ENCODE peak calls at places on chromosome 21, in ten cellular contexts. One of them, this sample, is unnamed.

GRCh38 chr21:46021978-46022544 is 40.5 kb downstream of the COL6A1 start:
- DNase-seq in fibroblast of mammary gland: no peak
- DNase-seq in ascending aorta: peak
- DNase-seq in dorsolateral prefrontal cortex: no peak
- DNase-seq in spleen: no peak
- DNase-seq in A549: no peak
- DNase-seq in tibial nerve: peak
- DNase-seq in prostate gland: no peak
- DNase-seq in stomach: peak
- DNase-seq in endodermal cell: peak
- DNase-seq in this sample: peak

GRCh38 chr21:46110499-46111192 is 12.7 kb downstream of the COL6A2 start:
- DNase-seq in tibial nerve: peak
- DNase-seq in dorsolateral prefrontal cortex: peak
- DNase-seq in fibroblast of mammary gland: peak
- DNase-seq in A549: no peak
- DNase-seq in endodermal cell: peak
- DNase-seq in stomach: peak
- DNase-seq in spleen: no peak
- DNase-seq in prostate gland: peak
- DNase-seq in ascending aorta: peak
- DNase-seq in this sample: no peak

GRCh38 chr21:33875026-33875695 is 40.4 kb downstream of the ATP5PO start:
- DNase-seq in dorsolateral prefrontal cortex: no peak
- DNase-seq in fibroblast of mammary gland: no peak
- DNase-seq in stomach: no peak
- DNase-seq in spleen: peak
- DNase-seq in ascending aorta: no peak
- DNase-seq in tibial nerve: no peak
- DNase-seq in prostate gland: no peak
- DNase-seq in A549: no peak
- DNase-seq in endodermal cell: no peak
- DNase-seq in this sample: no peak

GRCh38 chr21:42331660-42332059 is 16.5 kb upstream of the TFF3 start:
- DNase-seq in A549: no peak
- DNase-seq in prostate gland: no peak
- DNase-seq in ascending aorta: no peak
- DNase-seq in stomach: no peak
- DNase-seq in dorsolateral prefrontal cortex: no peak
- DNase-seq in spleen: no peak
- DNase-seq in endodermal cell: no peak
- DNase-seq in fibroblast of mammary gland: no peak
- DNase-seq in tibial nerve: no peak
- DNase-seq in this sample: no peak

GRCh38 chr21:41243107-41243506 is 73.5 kb upstream of the FAM3B start:
- DNase-seq in stomach: no peak
- DNase-seq in prostate gland: no peak
- DNase-seq in dorsolateral prefrontal cortex: no peak
- DNase-seq in ascending aorta: no peak
- DNase-seq in A549: no peak
- DNase-seq in spleen: no peak
- DNase-seq in tibial nerve: no peak
- DNase-seq in fibroblast of mammary gland: no peak
- DNase-seq in endodermal cell: peak
- DNase-seq in this sample: no peak

GRCh38 chr21:31370893-31371652 is 27.0 kb upstream of the TIAM1 start:
- DNase-seq in A549: no peak
- DNase-seq in endodermal cell: peak
- DNase-seq in ascending aorta: no peak
- DNase-seq in spleen: no peak
- DNase-seq in fibroblast of mammary gland: peak
- DNase-seq in prostate gland: no peak
- DNase-seq in stomach: no peak
- DNase-seq in dorsolateral prefrontal cortex: no peak
- DNase-seq in tibial nerve: no peak
- DNase-seq in this sample: peak

GRCh38 chr21:33834801-33835500 is 80.7 kb downstream of the ATP5PO start:
- DNase-seq in ascending aorta: no peak
- DNase-seq in fibroblast of mammary gland: no peak
- DNase-seq in stomach: no peak
- DNase-seq in spleen: no peak
- DNase-seq in endodermal cell: no peak
- DNase-seq in dorsolateral prefrontal cortex: no peak
- DNase-seq in prostate gland: no peak
- DNase-seq in A549: no peak
- DNase-seq in tibial nerve: no peak
- DNase-seq in this sample: no peak

GRCh38 chr21:31630062-31630711 is 29.3 kb upstream of the SOD1 start:
- DNase-seq in dorsolateral prefrontal cortex: no peak
- DNase-seq in endodermal cell: no peak
- DNase-seq in A549: peak
- DNase-seq in fibroblast of mammary gland: peak
- DNase-seq in spleen: no peak
- DNase-seq in ascending aorta: peak
- DNase-seq in tibial nerve: peak
- DNase-seq in prostate gland: peak
- DNase-seq in stomach: peak
- DNase-seq in this sample: peak

GRCh38 chr21:41169701-41170100 is 1.7 kb downstream of the BACE2 start:
- DNase-seq in dorsolateral prefrontal cortex: no peak
- DNase-seq in prostate gland: no peak
- DNase-seq in tibial nerve: no peak
- DNase-seq in endodermal cell: no peak
- DNase-seq in A549: no peak
- DNase-seq in stomach: no peak
- DNase-seq in fibroblast of mammary gland: peak
- DNase-seq in spleen: no peak
- DNase-seq in ascending aorta: no peak
- DNase-seq in this sample: no peak

GRCh38 chr21:46051379-46051770 is 46.5 kb upstream of the COL6A2 start:
- DNase-seq in fibroblast of mammary gland: no peak
- DNase-seq in dorsolateral prefrontal cortex: no peak
- DNase-seq in prostate gland: no peak
- DNase-seq in ascending aorta: peak
- DNase-seq in tibial nerve: no peak
- DNase-seq in spleen: no peak
- DNase-seq in endodermal cell: no peak
- DNase-seq in A549: no peak
- DNase-seq in stomach: no peak
- DNase-seq in this sample: no peak

GRCh38 chr21:14901482-14901958 is 163.3 kb downstream of the NRIP1 start:
- DNase-seq in fibroblast of mammary gland: peak
- DNase-seq in spleen: no peak
- DNase-seq in A549: no peak
- DNase-seq in ascending aorta: no peak
- DNase-seq in dorsolateral prefrontal cortex: no peak
- DNase-seq in endodermal cell: no peak
- DNase-seq in stomach: no peak
- DNase-seq in tibial nerve: no peak
- DNase-seq in prostate gland: no peak
- DNase-seq in this sample: no peak

GRCh38 chr21:33212159-33212851 is 17.4 kb upstream of the IFNAR2 start:
- DNase-seq in A549: no peak
- DNase-seq in ascending aorta: no peak
- DNase-seq in dorsolateral prefrontal cortex: peak
- DNase-seq in stomach: no peak
- DNase-seq in tibial nerve: no peak
- DNase-seq in endodermal cell: no peak
- DNase-seq in fibroblast of mammary gland: peak
- DNase-seq in spleen: no peak
- DNase-seq in prostate gland: no peak
- DNase-seq in this sample: peak

GRCh38 chr21:25791321-25791720 is 56.5 kb downstream of the GABPA start:
- DNase-seq in dorsolateral prefrontal cortex: no peak
- DNase-seq in ascending aorta: no peak
- DNase-seq in tibial nerve: no peak
- DNase-seq in endodermal cell: no peak
- DNase-seq in fibroblast of mammary gland: no peak
- DNase-seq in spleen: no peak
- DNase-seq in A549: no peak
- DNase-seq in prostate gland: no peak
- DNase-seq in stomach: no peak
- DNase-seq in this sample: no peak
- TF ChIP-seq CTCF in dorsolateral prefrontal cortex: no peak
- TF ChIP-seq CTCF in ascending aorta: no peak
- TF ChIP-seq CTCF in tibial nerve: no peak
- TF ChIP-seq CTCF in endodermal cell: no peak
- TF ChIP-seq CTCF in fibroblast of mammary gland: no peak
- TF ChIP-seq CTCF in spleen: no peak
- TF ChIP-seq CTCF in A549: no peak
- TF ChIP-seq CTCF in prostate gland: no peak
- TF ChIP-seq CTCF in stomach: no peak
- TF ChIP-seq CTCF in this sample: no peak

DNA sequence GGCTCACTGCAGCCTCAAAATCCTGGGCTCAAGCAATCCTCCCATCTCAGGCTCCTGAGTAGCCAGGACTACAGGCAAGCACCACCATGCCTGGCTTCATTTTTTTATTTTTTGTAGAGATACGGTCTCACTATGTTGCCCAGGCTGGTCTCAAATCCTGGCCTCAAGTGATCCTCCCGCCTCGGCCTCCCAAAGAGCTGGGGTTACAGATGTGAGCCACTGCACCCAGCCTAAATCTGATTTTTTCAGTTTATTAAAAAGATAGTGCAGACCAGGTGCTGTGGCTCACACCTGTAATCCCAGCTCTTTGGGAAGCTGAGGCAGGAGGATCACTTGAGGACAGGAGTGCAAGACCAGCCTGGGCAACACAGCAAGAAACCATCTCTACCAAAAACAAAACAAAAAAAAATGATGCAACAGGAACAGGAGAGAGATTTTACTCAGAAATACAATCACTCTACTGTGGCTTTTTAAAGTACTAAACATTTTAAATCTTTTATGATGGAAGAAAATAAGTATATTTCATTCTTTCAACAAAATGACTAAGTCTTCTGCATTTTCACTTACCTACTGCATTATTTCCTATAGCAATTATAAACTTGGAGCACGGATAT is 1.9 kb downstream of the PSMG1 start:
- DNase-seq in endodermal cell: no peak
- DNase-seq in fibroblast of mammary gland: no peak
- DNase-seq in A549: no peak
- DNase-seq in dorsolateral prefrontal cortex: no peak
- DNase-seq in ascending aorta: no peak
- DNase-seq in prostate gland: no peak
- DNase-seq in spleen: no peak
- DNase-seq in stomach: no peak
- DNase-seq in tibial nerve: no peak
- DNase-seq in this sample: no peak
- H3K4me3 ChIP-seq in endodermal cell: peak
- H3K4me3 ChIP-seq in fibroblast of mammary gland: no peak
- H3K4me3 ChIP-seq in A549: no peak
- H3K4me3 ChIP-seq in dorsolateral prefrontal cortex: no peak
- H3K4me3 ChIP-seq in ascending aorta: no peak
- H3K4me3 ChIP-seq in prostate gland: no peak
- H3K4me3 ChIP-seq in spleen: no peak
- H3K4me3 ChIP-seq in stomach: no peak
- H3K4me3 ChIP-seq in tibial nerve: no peak
- H3K4me3 ChIP-seq in this sample: peak

DNA sequence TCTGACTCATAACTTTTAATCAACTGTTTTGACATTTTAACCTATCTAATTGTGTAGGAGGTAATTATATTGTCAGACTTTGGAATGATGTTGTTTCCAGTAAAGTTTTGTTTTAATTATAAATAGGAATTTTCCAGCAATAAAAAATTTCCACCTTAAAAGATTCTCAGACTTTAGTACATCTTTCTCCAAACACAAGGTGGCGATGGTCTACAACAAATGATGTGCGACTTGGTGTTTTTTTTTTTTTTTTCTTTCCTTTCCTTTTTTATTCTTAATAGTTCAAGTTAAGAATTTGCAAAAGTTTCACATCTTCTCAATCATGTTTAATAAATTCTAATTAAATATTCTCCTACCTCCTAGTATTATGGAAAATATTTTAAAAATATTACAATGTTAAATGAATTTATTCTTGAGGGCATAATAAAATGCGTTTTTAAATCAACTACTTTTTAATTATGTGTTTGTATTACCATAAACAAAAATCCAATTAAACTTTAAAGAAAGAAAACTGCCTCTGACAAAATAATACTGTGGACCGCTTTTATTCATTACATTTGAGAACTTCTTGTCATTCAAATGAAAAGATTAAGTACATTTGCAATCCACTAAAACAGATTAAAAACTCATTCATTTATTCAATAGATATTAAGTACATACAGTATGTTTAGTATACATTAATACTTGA is 4.4 kb upstream of the ADAMTS1 start:
- DNase-seq in tibial nerve: peak
- DNase-seq in dorsolateral prefrontal cortex: no peak
- DNase-seq in prostate gland: no peak
- DNase-seq in spleen: no peak
- DNase-seq in fibroblast of mammary gland: peak
- DNase-seq in stomach: no peak
- DNase-seq in endodermal cell: no peak
- DNase-seq in A549: no peak
- DNase-seq in ascending aorta: no peak
- DNase-seq in this sample: no peak
- TF ChIP-seq CTCF in tibial nerve: peak
- TF ChIP-seq CTCF in dorsolateral prefrontal cortex: peak
- TF ChIP-seq CTCF in prostate gland: peak
- TF ChIP-seq CTCF in spleen: peak
- TF ChIP-seq CTCF in fibroblast of mammary gland: peak
- TF ChIP-seq CTCF in stomach: no peak
- TF ChIP-seq CTCF in endodermal cell: peak
- TF ChIP-seq CTCF in A549: peak
- TF ChIP-seq CTCF in ascending aorta: no peak
- TF ChIP-seq CTCF in this sample: peak

GRCh38 chr21:10425856-10426255 is 95.5 kb upstream of the TPTE start:
- DNase-seq in endodermal cell: no peak
- DNase-seq in stomach: no peak
- DNase-seq in A549: no peak
- DNase-seq in ascending aorta: no peak
- DNase-seq in spleen: no peak
- DNase-seq in prostate gland: no peak
- DNase-seq in dorsolateral prefrontal cortex: no peak
- DNase-seq in tibial nerve: no peak
- DNase-seq in fibroblast of mammary gland: no peak
- DNase-seq in this sample: no peak
- H3K4me3 ChIP-seq in endodermal cell: peak
- H3K4me3 ChIP-seq in stomach: no peak
- H3K4me3 ChIP-seq in A549: no peak
- H3K4me3 ChIP-seq in ascending aorta: no peak
- H3K4me3 ChIP-seq in spleen: no peak
- H3K4me3 ChIP-seq in prostate gland: no peak
- H3K4me3 ChIP-seq in dorsolateral prefrontal cortex: no peak
- H3K4me3 ChIP-seq in tibial nerve: no peak
- H3K4me3 ChIP-seq in fibroblast of mammary gland: no peak
- H3K4me3 ChIP-seq in this sample: no peak